ENCODE peak calls at places on chromosomes 11 and 22, in seven cellular contexts. One of them, this sample, is unnamed.
A peak's percentile ranks its signal among the peaks of the same experiment; 100 is the strongest.

GRCh38 chr11:126764221-126764620 is 236.3 kb downstream of the KIRREL3 start:
- DNase-seq in fibroblast of gingiva: no peak
- DNase-seq in stimulated activated CD4-positive, alpha-beta T cell treated with anti-CD3 and anti-CD28 coated beads, Interleukin-2, amount 100 ng/mL, for 48 hours: no peak
- DNase-seq in iris pigment epithelial cell: no peak
- DNase-seq in NCI-H460: no peak
- DNase-seq in SW 1271: no peak
- DNase-seq in suprapubic skin: no peak
- DNase-seq in this sample: no peak

GRCh38 chr11:108142304-108142703 is 20.9 kb downstream of the ACAT1 start:
- DNase-seq in fibroblast of gingiva: no peak
- DNase-seq in stimulated activated CD4-positive, alpha-beta T cell treated with anti-CD3 and anti-CD28 coated beads, Interleukin-2, amount 100 ng/mL, for 48 hours: no peak
- DNase-seq in iris pigment epithelial cell: no peak
- DNase-seq in NCI-H460: no peak
- DNase-seq in SW 1271: no peak
- DNase-seq in suprapubic skin: no peak
- DNase-seq in this sample: no peak

GRCh38 chr22:39954584-39955055 is 5.6 kb upstream of the TMA7B start:
- DNase-seq in fibroblast of gingiva: peak; percentile 33
- DNase-seq in stimulated activated CD4-positive, alpha-beta T cell treated with anti-CD3 and anti-CD28 coated beads, Interleukin-2, amount 100 ng/mL, for 48 hours: no peak
- DNase-seq in iris pigment epithelial cell: peak; percentile 97
- DNase-seq in NCI-H460: no peak
- DNase-seq in SW 1271: no peak
- DNase-seq in suprapubic skin: no peak
- DNase-seq in this sample: no peak

GRCh38 chr11:88475991-88476418 is 138.5 kb upstream of the CTSC start:
- DNase-seq in fibroblast of gingiva: peak; percentile 93
- DNase-seq in stimulated activated CD4-positive, alpha-beta T cell treated with anti-CD3 and anti-CD28 coated beads, Interleukin-2, amount 100 ng/mL, for 48 hours: no peak
- DNase-seq in iris pigment epithelial cell: peak; percentile 10
- DNase-seq in NCI-H460: no peak
- DNase-seq in SW 1271: no peak
- DNase-seq in suprapubic skin: no peak
- DNase-seq in this sample: no peak

GRCh38 chr11:20042717-20043392 is 117.4 kb downstream of the DBX1 start:
- DNase-seq in fibroblast of gingiva: no peak
- DNase-seq in stimulated activated CD4-positive, alpha-beta T cell treated with anti-CD3 and anti-CD28 coated beads, Interleukin-2, amount 100 ng/mL, for 48 hours: no peak
- DNase-seq in iris pigment epithelial cell: no peak
- DNase-seq in NCI-H460: no peak
- DNase-seq in SW 1271: no peak
- DNase-seq in suprapubic skin: no peak
- DNase-seq in this sample: no peak

GRCh38 chr22:31628362-31628761 is 33.7 kb downstream of the PISD start:
- DNase-seq in fibroblast of gingiva: no peak
- DNase-seq in stimulated activated CD4-positive, alpha-beta T cell treated with anti-CD3 and anti-CD28 coated beads, Interleukin-2, amount 100 ng/mL, for 48 hours: no peak
- DNase-seq in iris pigment epithelial cell: no peak
- DNase-seq in NCI-H460: no peak
- DNase-seq in SW 1271: no peak
- DNase-seq in suprapubic skin: no peak
- DNase-seq in this sample: no peak

GRCh38 chr22:37660709-37661045 is 2.2 kb downstream of the PDXP start:
- DNase-seq in fibroblast of gingiva: no peak
- DNase-seq in stimulated activated CD4-positive, alpha-beta T cell treated with anti-CD3 and anti-CD28 coated beads, Interleukin-2, amount 100 ng/mL, for 48 hours: no peak
- DNase-seq in iris pigment epithelial cell: no peak
- DNase-seq in NCI-H460: no peak
- DNase-seq in SW 1271: no peak
- DNase-seq in suprapubic skin: no peak
- DNase-seq in this sample: no peak

GRCh38 chr11:7281083-7281482 is 29.4 kb downstream of the SYT9 start:
- DNase-seq in fibroblast of gingiva: no peak
- DNase-seq in stimulated activated CD4-positive, alpha-beta T cell treated with anti-CD3 and anti-CD28 coated beads, Interleukin-2, amount 100 ng/mL, for 48 hours: no peak
- DNase-seq in iris pigment epithelial cell: peak; percentile 4
- DNase-seq in NCI-H460: no peak
- DNase-seq in SW 1271: peak; percentile 13
- DNase-seq in suprapubic skin: no peak
- DNase-seq in this sample: peak; percentile 64

GRCh38 chr11:1152316-1153104 is 5.2 kb upstream of the MUC5AC start:
- DNase-seq in fibroblast of gingiva: no peak
- DNase-seq in stimulated activated CD4-positive, alpha-beta T cell treated with anti-CD3 and anti-CD28 coated beads, Interleukin-2, amount 100 ng/mL, for 48 hours: peak; percentile 17
- DNase-seq in iris pigment epithelial cell: peak; percentile 70
- DNase-seq in NCI-H460: no peak
- DNase-seq in SW 1271: no peak
- DNase-seq in suprapubic skin: peak; percentile 59
- DNase-seq in this sample: peak; percentile 48

GRCh38 chr11:3058753-3059664 is 1.8 kb upstream of the CARS1 start:
- DNase-seq in fibroblast of gingiva: peak; percentile 82
- DNase-seq in stimulated activated CD4-positive, alpha-beta T cell treated with anti-CD3 and anti-CD28 coated beads, Interleukin-2, amount 100 ng/mL, for 48 hours: no peak
- DNase-seq in iris pigment epithelial cell: peak; percentile 95
- DNase-seq in NCI-H460: no peak
- DNase-seq in SW 1271: peak; percentile 42
- DNase-seq in suprapubic skin: no peak
- DNase-seq in this sample: peak; percentile 78

GRCh38 chr11:88535266-88535665 is 197.7 kb upstream of the CTSC start:
- DNase-seq in fibroblast of gingiva: no peak
- DNase-seq in stimulated activated CD4-positive, alpha-beta T cell treated with anti-CD3 and anti-CD28 coated beads, Interleukin-2, amount 100 ng/mL, for 48 hours: no peak
- DNase-seq in iris pigment epithelial cell: peak; percentile 45
- DNase-seq in NCI-H460: no peak
- DNase-seq in SW 1271: no peak
- DNase-seq in suprapubic skin: no peak
- DNase-seq in this sample: no peak

GRCh38 chr22:47574551-47574950 is 812.1 kb downstream of the TBC1D22A start:
- DNase-seq in fibroblast of gingiva: no peak
- DNase-seq in stimulated activated CD4-positive, alpha-beta T cell treated with anti-CD3 and anti-CD28 coated beads, Interleukin-2, amount 100 ng/mL, for 48 hours: no peak
- DNase-seq in iris pigment epithelial cell: no peak
- DNase-seq in NCI-H460: no peak
- DNase-seq in SW 1271: no peak
- DNase-seq in suprapubic skin: peak; percentile 49
- DNase-seq in this sample: no peak

GRCh38 chr11:117226388-117227385 is 5.2 kb downstream of the PCSK7 start:
- DNase-seq in fibroblast of gingiva: peak; percentile 70
- DNase-seq in stimulated activated CD4-positive, alpha-beta T cell treated with anti-CD3 and anti-CD28 coated beads, Interleukin-2, amount 100 ng/mL, for 48 hours: no peak
- DNase-seq in iris pigment epithelial cell: peak; percentile 73
- DNase-seq in NCI-H460: peak; percentile 72
- DNase-seq in SW 1271: no peak
- DNase-seq in suprapubic skin: no peak
- DNase-seq in this sample: peak; percentile 43

GRCh38 chr22:25494774-25495173 is 69.7 kb upstream of the GRK3 start:
- DNase-seq in fibroblast of gingiva: no peak
- DNase-seq in stimulated activated CD4-positive, alpha-beta T cell treated with anti-CD3 and anti-CD28 coated beads, Interleukin-2, amount 100 ng/mL, for 48 hours: no peak
- DNase-seq in iris pigment epithelial cell: no peak
- DNase-seq in NCI-H460: no peak
- DNase-seq in SW 1271: no peak
- DNase-seq in suprapubic skin: no peak
- DNase-seq in this sample: no peak

GRCh38 chr22:19483481-19484244 is 3.9 kb downstream of the CDC45 start:
- DNase-seq in fibroblast of gingiva: peak; percentile 65
- DNase-seq in stimulated activated CD4-positive, alpha-beta T cell treated with anti-CD3 and anti-CD28 coated beads, Interleukin-2, amount 100 ng/mL, for 48 hours: no peak
- DNase-seq in iris pigment epithelial cell: peak; percentile 98
- DNase-seq in NCI-H460: no peak
- DNase-seq in SW 1271: no peak
- DNase-seq in suprapubic skin: no peak
- DNase-seq in this sample: no peak

GRCh38 chr22:37972527-37972926 is 11.8 kb downstream of the SOX10 start:
- DNase-seq in fibroblast of gingiva: no peak
- DNase-seq in stimulated activated CD4-positive, alpha-beta T cell treated with anti-CD3 and anti-CD28 coated beads, Interleukin-2, amount 100 ng/mL, for 48 hours: no peak
- DNase-seq in iris pigment epithelial cell: no peak
- DNase-seq in NCI-H460: no peak
- DNase-seq in SW 1271: no peak
- DNase-seq in suprapubic skin: no peak
- DNase-seq in this sample: no peak

GRCh38 chr11:30586251-30587144 is at the start of gene MPPED2:
- DNase-seq in fibroblast of gingiva: no peak
- DNase-seq in stimulated activated CD4-positive, alpha-beta T cell treated with anti-CD3 and anti-CD28 coated beads, Interleukin-2, amount 100 ng/mL, for 48 hours: no peak
- DNase-seq in iris pigment epithelial cell: no peak
- DNase-seq in NCI-H460: no peak
- DNase-seq in SW 1271: no peak
- DNase-seq in suprapubic skin: peak; percentile 68
- DNase-seq in this sample: no peak

GRCh38 chr22:35202376-35202775 is 54.9 kb upstream of the HMGXB4 start:
- DNase-seq in fibroblast of gingiva: no peak
- DNase-seq in stimulated activated CD4-positive, alpha-beta T cell treated with anti-CD3 and anti-CD28 coated beads, Interleukin-2, amount 100 ng/mL, for 48 hours: no peak
- DNase-seq in iris pigment epithelial cell: no peak
- DNase-seq in NCI-H460: no peak
- DNase-seq in SW 1271: no peak
- DNase-seq in suprapubic skin: no peak
- DNase-seq in this sample: no peak

This sample was measured in Panc1.